ENCODE peak calls at places on chromosome 6, in eight cellular contexts. Y, V, S, L, Q, N, P and X are unnamed samples.

GRCh38 chr6:11315743-11316437 is 83.4 kb upstream of the NEDD9 start:
- DNase-seq in Y (no peak), V (no peak), S (peak), L (no peak), Q (peak), N (peak), P (no peak), X (peak)

GRCh38 chr6:160040527-160041264 is 71.8 kb downstream of the IGF2R start:
- DNase-seq in Y (no peak), V (no peak), S (no peak), L (no peak), Q (no peak), N (no peak), P (no peak), X (no peak)

GRCh38 chr6:38387994-38388393 is 251.7 kb downstream of the BTBD9 start:
- DNase-seq in Y (no peak), V (no peak), S (peak), L (no peak), Q (no peak), N (peak), P (no peak), X (peak)

GRCh38 chr6:27101824-27102223 is 145.7 kb upstream of the PRSS16 start:
- DNase-seq in Y (no peak), V (no peak), S (no peak), L (no peak), Q (no peak), N (no peak), P (no peak), X (no peak)

GRCh38 chr6:151679081-151679480 is 128.4 kb upstream of the ESR1 start:
- DNase-seq in Y (peak), V (no peak), S (peak), L (no peak), Q (no peak), N (peak), P (no peak), X (peak)

GRCh38 chr6:14129572-14129971 is 12.0 kb downstream of the CD83 start:
- DNase-seq in Y (no peak), V (no peak), S (peak), L (peak), Q (peak), N (peak), P (no peak), X (peak)

GRCh38 chr6:166707045-166707444 is 80.0 kb upstream of the RPS6KA2 start:
- DNase-seq in Y (no peak), V (peak), S (peak), L (peak), Q (no peak), N (no peak), P (no peak), X (no peak)

GRCh38 chr6:10425973-10426780 is 11.3 kb upstream of the TFAP2A start:
- DNase-seq in Y (no peak), V (no peak), S (no peak), L (no peak), Q (no peak), N (no peak), P (no peak), X (peak)

GRCh38 chr6:66866801-66867200 is 1159.8 kb upstream of the EYS start:
- DNase-seq in Y (no peak), V (no peak), S (no peak), L (no peak), Q (no peak), N (no peak), P (no peak), X (peak)

GRCh38 chr6:71886184-71887005 is at the start of gene RIMS1:
- DNase-seq in Y (no peak), V (peak), S (peak), L (peak), Q (no peak), N (no peak), P (no peak), X (peak)

GRCh38 chr6:31187780-31188194 is 17.3 kb upstream of the POU5F1 start:
- DNase-seq in Y (no peak), V (no peak), S (peak), L (peak), Q (peak), N (no peak), P (no peak), X (no peak)

GRCh38 chr6:34301408-34301807 is 52.6 kb upstream of the SMIM29 start:
- DNase-seq in Y (no peak), V (no peak), S (peak), L (peak), Q (no peak), N (peak), P (no peak), X (peak)

GRCh38 chr6:87279051-87279595 is 43.3 kb upstream of the SMIM8 start:
- DNase-seq in Y (no peak), V (no peak), S (no peak), L (no peak), Q (no peak), N (no peak), P (no peak), X (no peak)

GRCh38 chr6:15872252-15873103 is 209.7 kb upstream of the DTNBP1 start:
- DNase-seq in Y (peak), V (no peak), S (peak), L (no peak), Q (no peak), N (no peak), P (no peak), X (peak)

GRCh38 chr6:122652431-122652830 is 42.2 kb downstream of the PKIB start:
- DNase-seq in Y (no peak), V (no peak), S (no peak), L (no peak), Q (no peak), N (no peak), P (peak), X (no peak)

GRCh38 chr6:28657756-28658465 is 132.2 kb downstream of the GPX5 start:
- DNase-seq in Y (no peak), V (no peak), S (peak), L (peak), Q (no peak), N (peak), P (no peak), X (peak)

GRCh38 chr6:39347906-39348585 is 25.5 kb upstream of the KCNK16 start:
- DNase-seq in Y (peak), V (peak), S (peak), L (peak), Q (peak), N (no peak), P (no peak), X (peak)

GRCh38 chr6:96794980-96795379 is 42.3 kb downstream of the GPR63 start:
- DNase-seq in Y (no peak), V (no peak), S (peak), L (no peak), Q (no peak), N (peak), P (no peak), X (no peak)

GRCh38 chr6:96789871-96790270 is 47.4 kb downstream of the GPR63 start:
- DNase-seq in Y (no peak), V (no peak), S (no peak), L (no peak), Q (no peak), N (no peak), P (no peak), X (no peak)

GRCh38 chr6:96792791-96793190 is 44.5 kb downstream of the GPR63 start:
- DNase-seq in Y (no peak), V (no peak), S (no peak), L (no peak), Q (no peak), N (no peak), P (no peak), X (no peak)

DNA sequence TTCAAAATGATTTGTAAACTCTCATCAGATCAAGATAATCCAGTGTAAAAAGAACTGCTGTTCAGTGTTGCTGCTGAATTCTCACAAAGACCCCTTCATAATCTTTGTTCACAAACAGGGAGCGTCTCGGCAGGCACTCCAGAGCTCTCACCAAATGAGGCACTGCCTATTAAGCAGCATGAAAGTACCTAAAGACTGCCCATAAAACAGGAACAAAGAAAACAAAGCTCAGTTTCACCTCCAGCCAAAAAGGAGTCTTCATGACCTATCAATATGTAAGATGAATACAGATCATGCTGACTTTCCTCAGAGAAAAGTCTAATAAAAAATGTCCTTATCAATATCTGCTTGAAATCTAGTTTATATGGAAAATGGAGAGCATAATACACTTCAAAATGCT is 41.8 kb downstream of the GPR63 start:
- DNase-seq in Y (no peak), V (no peak), S (no peak), L (no peak), Q (no peak), N (no peak), P (no peak), X (no peak)
- H3K4me3 ChIP-seq in Y (no peak), V (no peak), S (no peak), L (no peak), Q (no peak), N (no peak), P (no peak), X (no peak)

DNA sequence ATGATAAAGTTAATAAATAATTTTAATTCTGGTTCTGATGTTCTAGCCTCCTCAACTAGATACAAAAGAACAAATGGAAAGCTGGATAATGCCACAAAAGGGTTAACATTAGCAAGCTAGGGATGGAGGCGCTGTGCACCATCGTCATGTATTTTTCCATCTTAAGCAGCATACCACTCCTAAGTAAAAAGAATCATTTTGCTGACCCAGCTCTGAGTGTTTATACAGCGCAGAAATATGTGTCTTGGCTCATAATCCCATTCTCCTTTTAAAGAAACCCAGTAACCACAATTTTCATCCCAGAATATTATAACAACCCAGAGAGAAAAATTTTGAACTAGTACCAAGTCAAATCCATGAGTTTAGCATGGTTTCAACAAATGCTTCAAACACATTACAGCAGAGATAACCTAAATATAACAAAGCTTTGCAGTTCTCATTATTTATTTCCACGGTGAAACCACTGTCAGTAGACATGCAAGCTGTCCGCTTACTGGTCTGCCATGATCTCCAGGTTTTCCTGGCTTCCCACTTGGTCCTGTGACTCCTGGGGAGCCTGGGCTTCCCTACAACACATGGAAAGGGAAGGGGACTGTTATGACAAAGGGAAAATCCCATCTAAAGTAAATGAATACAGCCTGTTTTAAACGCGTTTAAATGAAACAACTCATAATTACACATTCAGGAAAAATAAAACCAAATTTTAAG is 111.1 kb downstream of the COL12A1 start:
- DNase-seq in Y (no peak), V (no peak), S (peak), L (no peak), Q (no peak), N (no peak), P (no peak), X (peak)
- TF ChIP-seq CTCF in Y (no peak), V (no peak), S (no peak), L (no peak), Q (no peak), N (no peak), P (no peak), X (peak)

DNA sequence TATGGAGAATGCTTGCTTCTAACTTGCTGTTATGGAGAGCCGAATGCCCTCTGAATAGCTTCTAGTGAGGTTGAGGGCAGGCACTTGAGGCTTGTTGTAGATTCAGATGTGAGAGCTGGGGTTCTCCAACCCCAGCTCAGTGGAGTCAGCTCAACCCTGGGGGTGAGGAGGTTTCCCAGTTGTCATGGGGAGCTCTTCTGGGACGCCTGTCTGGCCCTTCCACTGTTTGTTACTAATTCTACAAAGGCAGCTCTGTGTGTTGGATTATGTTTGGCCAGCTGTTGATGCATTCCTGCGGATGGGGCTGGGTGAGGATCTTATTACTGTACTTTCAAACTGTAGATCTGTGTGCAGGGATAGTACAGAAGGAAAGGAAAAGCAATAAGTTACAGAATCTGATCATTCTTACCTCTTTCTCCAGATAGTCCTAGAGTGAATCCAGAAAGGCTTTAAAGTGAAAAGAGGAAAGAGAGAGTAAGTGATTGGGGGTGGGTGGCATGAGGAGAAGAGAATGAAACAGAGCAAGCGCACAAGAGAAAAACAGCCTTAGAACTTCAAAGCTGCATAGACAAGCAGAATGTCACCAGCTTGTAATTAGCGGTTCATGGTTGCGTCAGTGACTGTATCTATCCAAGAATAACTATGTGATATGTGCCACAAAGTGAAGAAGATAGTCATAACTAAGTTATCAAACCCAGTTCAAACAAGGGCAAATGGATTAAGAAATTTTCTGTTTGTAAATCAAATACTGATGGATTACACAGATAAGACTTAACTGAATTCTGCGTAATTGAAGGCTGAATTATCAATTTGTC is 148.6 kb downstream of the PRL start:
- DNase-seq in Y (no peak), V (no peak), S (peak), L (peak), Q (no peak), N (peak), P (no peak), X (peak)
- H3K4me3 ChIP-seq in Y (no peak), V (no peak), S (no peak), L (no peak), Q (no peak), N (peak), P (no peak), X (peak)

DNA sequence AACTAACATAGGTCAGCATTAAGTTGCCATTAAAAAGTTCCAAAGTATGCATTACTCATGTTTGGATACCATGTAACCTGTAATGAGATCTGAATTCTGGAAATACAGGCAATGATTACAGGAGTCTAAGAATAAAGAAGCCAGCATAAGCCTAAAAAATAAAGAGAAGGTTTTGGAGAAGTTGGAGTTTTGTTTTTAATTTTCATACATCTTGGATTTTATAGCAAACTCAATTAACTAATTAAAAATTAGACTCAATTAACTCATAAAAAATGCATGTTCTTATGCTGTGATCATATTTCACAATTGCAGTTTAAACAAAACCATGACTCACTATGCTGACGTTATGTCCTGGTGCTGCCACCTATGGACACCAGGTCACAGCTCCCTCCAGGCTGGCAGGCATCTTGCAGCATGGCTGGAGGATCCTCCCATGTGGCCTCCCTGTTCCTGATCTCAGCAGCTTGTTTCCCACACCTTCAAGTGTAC is 648.8 kb upstream of the AGPAT4 start:
- DNase-seq in Y (peak), V (no peak), S (peak), L (peak), Q (peak), N (peak), P (peak), X (peak)
- TF ChIP-seq CTCF in Y (no peak), V (peak), S (no peak), L (peak), Q (no peak), N (no peak), P (peak), X (no peak)

GRCh38 chr6:3761989-3762270 is 10.4 kb upstream of the PXDC1 start:
- DNase-seq in Y (no peak), V (no peak), S (no peak), L (no peak), Q (no peak), N (no peak), P (no peak), X (no peak)
- H3K4me3 ChIP-seq in Y (no peak), V (no peak), S (no peak), L (no peak), Q (no peak), N (no peak), P (no peak), X (no peak)

DNA sequence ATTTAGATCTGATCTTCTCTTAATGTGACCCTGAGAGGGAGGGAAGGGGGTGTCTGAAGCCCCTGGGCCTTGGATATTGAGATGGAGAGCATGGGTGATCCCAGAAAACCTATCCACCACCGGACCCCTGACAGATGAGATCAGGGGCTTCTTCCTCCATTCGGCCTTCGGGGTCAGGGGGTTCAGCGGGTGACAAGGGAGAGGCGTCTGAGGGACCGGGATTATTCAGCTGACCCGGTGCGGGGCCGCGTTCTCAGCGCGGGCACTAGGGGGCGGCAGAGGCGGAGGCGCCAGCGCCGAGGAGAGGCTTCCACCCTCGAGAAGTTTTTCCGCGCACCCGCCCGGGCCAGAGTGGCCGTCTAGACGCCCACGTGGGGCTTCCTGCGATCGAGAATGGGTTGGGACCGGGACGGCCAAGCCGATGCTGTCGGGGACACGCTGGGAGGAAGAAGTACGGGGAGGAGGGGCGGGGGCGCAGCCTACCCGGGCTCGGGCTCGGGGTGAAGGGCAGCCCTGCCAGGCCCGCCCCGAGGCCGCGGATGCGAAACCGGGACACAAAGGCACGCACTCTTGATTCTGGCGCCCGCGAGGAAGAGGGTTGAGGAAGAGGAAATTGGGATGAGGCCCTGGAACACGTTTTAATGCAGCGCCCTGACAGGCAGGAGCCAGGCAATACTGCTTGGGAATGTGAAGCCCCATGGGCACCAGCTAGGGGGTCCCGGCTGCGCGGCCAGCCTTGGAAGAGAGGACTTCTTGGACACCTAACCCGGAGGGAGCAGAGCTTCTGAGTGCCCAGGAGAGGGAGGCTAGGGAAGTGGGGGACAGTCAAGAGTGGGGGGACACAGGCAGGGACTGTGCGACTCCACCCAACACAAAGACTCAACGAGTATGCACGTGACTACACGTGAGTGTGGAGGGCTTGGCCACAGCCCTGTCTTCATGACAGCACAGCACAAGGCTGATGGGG is 30.6 kb downstream of the COL11A2 start:
- DNase-seq in Y (peak), V (peak), S (peak), L (peak), Q (peak), N (peak), P (no peak), X (peak)
- TF ChIP-seq CTCF in Y (no peak), V (peak), S (peak), L (peak), Q (peak), N (peak), P (peak), X (peak)